ENCODE peak calls at places on chromosomes 6 and 20, in nine cellular contexts. I is GM06990, V is neural crest cell, A is astrocyte, G is endodermal cell, J is psoas muscle, O is cardiac muscle cell, L is progenitor cell of endocrine pancreas, W is nephron progenitor cell. Q is an unnamed sample.

GRCh38 chr6:130421567-130421966 is 55.8 kb downstream of the TMEM200A start:
- DNase-seq in V (no peak), L (no peak), I (no peak), W (no peak), J (no peak), G (no peak), A (peak), O (peak), Q (no peak)

GRCh38 chr6:49423817-49424216 is 39.2 kb downstream of the MMUT start:
- DNase-seq in J (no peak), W (no peak), O (peak), I (no peak), V (no peak), L (no peak), A (no peak), G (no peak), Q (no peak)

GRCh38 chr6:44511126-44511525 is 123.6 kb downstream of the CDC5L start:
- DNase-seq in L (no peak), O (no peak), G (no peak), J (no peak), A (peak), V (no peak), W (no peak), I (no peak), Q (no peak)

GRCh38 chr6:169953686-169954085 is 202.3 kb downstream of the ERMARD start:
- DNase-seq in I (no peak), V (no peak), J (no peak), A (no peak), G (no peak), O (no peak), W (no peak), L (no peak), Q (no peak)

GRCh38 chr6:100506651-100507050 is 41.9 kb upstream of the SIM1 start:
- DNase-seq in L (no peak), V (no peak), G (no peak), O (peak), W (no peak), A (peak), I (no peak), J (no peak), Q (no peak)

GRCh38 chr20:14709439-14709838 is 372.0 kb upstream of the FLRT3 start:
- DNase-seq in G (no peak), J (no peak), A (no peak), W (no peak), V (no peak), O (no peak), I (no peak), L (no peak), Q (no peak)

GRCh38 chr20:32358883-32359632 is 927 bp downstream of the ASXL1 start:
- DNase-seq in V (peak), O (peak), J (peak), A (peak), I (peak), G (peak), L (peak), W (peak), Q (no peak)

GRCh38 chr6:27591660-27592059 is 118.8 kb upstream of the ZNF184 start:
- DNase-seq in V (peak), L (no peak), J (no peak), A (peak), I (peak), O (peak), G (peak), W (peak), Q (no peak)

GRCh38 chr20:20425785-20426471 is 58.0 kb downstream of the INSM1 start:
- DNase-seq in G (no peak), W (no peak), J (no peak), V (no peak), O (no peak), I (no peak), L (no peak), A (no peak), Q (no peak)

GRCh38 chr6:2857580-2858337 is 16.1 kb upstream of the SERPINB1 start:
- DNase-seq in O (peak), L (no peak), V (no peak), J (no peak), I (peak), W (no peak), G (no peak), A (peak), Q (peak)

GRCh38 chr20:7806831-7807230 is 133.4 kb downstream of the HAO1 start:
- DNase-seq in W (no peak), A (no peak), L (no peak), O (peak), G (no peak), V (no peak), I (no peak), J (no peak), Q (no peak)

GRCh38 chr6:146857960-146858308 is 259.2 kb downstream of the ADGB start:
- DNase-seq in O (no peak), L (no peak), J (no peak), I (no peak), W (peak), G (peak), V (no peak), A (no peak), Q (no peak)

GRCh38 chr6:103707596-103708325 is 1152.0 kb downstream of the HACE1 start:
- DNase-seq in G (no peak), A (no peak), J (no peak), I (no peak), W (no peak), O (no peak), L (no peak), V (no peak), Q (no peak)

GRCh38 chr6:25992413-25993037 is 29.9 kb downstream of the TRIM38 start:
- DNase-seq in I (peak), A (peak), O (peak), W (peak), G (peak), J (peak), V (peak), L (peak), Q (peak)

GRCh38 chr6:157157228-157157627 is 166.1 kb downstream of the TMEM242 start:
- DNase-seq in W (no peak), L (no peak), G (no peak), A (no peak), V (no peak), I (no peak), O (no peak), J (no peak), Q (no peak)

GRCh38 chr6:157161912-157162311 is 161.4 kb downstream of the TMEM242 start:
- DNase-seq in A (no peak), V (no peak), L (no peak), O (no peak), I (no peak), J (no peak), W (no peak), G (no peak), Q (no peak)

GRCh38 chr6:157159339-157159738 is 164.0 kb downstream of the TMEM242 start:
- DNase-seq in L (no peak), I (no peak), W (no peak), O (no peak), A (no peak), G (peak), J (no peak), V (no peak), Q (no peak)

GRCh38 chr6:157158456-157158855 is 164.9 kb downstream of the TMEM242 start:
- DNase-seq in V (no peak), I (no peak), L (no peak), J (no peak), A (no peak), W (no peak), G (peak), O (no peak), Q (no peak)

DNA sequence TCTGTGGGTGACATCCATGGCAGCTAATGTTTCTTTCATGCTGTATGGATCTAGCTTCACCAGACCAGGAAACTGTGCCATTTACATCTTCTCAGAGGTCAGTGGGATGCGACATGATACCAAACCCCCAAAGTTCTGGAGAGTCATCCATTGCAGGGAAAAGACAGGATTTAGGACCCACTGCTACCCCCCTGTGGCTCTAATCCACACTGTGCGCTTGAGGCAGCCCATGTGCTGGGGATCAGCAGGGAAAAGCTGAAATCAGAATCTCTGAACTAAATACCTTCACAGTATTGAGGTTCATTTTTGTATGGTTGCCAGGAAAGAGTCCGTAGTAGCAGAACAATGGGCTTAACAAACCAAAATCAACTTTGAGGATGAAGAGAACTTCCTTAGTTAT is 164.4 kb downstream of the TMEM242 start:
- DNase-seq in V (no peak), L (no peak), J (no peak), G (peak), I (no peak), O (no peak), A (no peak), W (no peak), Q (no peak)
- TF ChIP-seq CTCF in V (peak), L (peak), J (no peak), G (peak), I (no peak), O (peak), A (peak), W (no peak), Q (no peak)

GRCh38 chr6:39843305-39844020 is 51.3 kb downstream of the DAAM2 start:
- DNase-seq in G (no peak), J (no peak), V (no peak), W (no peak), I (no peak), O (peak), A (no peak), L (no peak), Q (no peak)
- TF ChIP-seq CTCF in G (no peak), J (no peak), V (no peak), W (no peak), I (no peak), O (peak), A (no peak), L (no peak), Q (no peak)

DNA sequence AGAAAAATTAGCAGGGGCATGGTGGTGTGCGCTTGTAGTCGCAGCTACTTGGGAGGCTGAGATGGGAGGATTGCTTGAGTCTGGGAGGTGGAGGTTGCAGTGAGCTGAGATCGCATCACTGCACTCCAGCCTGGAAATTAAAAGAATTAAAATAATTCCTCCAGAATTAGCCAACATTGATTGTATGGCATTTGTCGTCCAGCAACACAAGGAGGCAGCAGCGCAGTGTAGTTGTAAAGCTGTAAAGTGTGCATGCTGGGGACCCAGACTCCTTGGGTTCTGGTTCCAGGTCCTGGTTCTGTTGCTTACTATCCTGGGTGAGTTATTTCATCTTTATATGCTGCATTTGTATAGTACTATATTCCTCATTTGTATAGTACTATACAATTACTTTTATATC is 41.4 kb downstream of the PEX7 start:
- DNase-seq in I (no peak), W (no peak), A (no peak), G (no peak), O (no peak), V (no peak), J (no peak), L (no peak), Q (no peak)
- TF ChIP-seq CTCF in I (no peak), W (no peak), A (no peak), G (no peak), O (no peak), V (no peak), J (no peak), L (no peak), Q (no peak)

GRCh38 chr6:70292144-70292543 is 10.7 kb downstream of the COL9A1 start:
- DNase-seq in A (no peak), V (no peak), W (no peak), I (no peak), G (no peak), J (no peak), O (no peak), L (no peak), Q (no peak)

GRCh38 chr6:70289299-70289698 is 13.6 kb downstream of the COL9A1 start:
- DNase-seq in J (no peak), O (no peak), W (no peak), L (no peak), V (no peak), I (no peak), A (no peak), G (no peak), Q (no peak)
- TF ChIP-seq CTCF in J (no peak), O (no peak), W (no peak), L (peak), V (peak), I (no peak), A (no peak), G (peak), Q (no peak)

GRCh38 chr20:11970243-11970836 is 52.6 kb downstream of the BTBD3 start:
- DNase-seq in I (no peak), A (no peak), G (no peak), W (no peak), V (no peak), J (no peak), O (no peak), L (no peak), Q (no peak)

GRCh38 chr20:11965602-11966001 is 47.9 kb downstream of the BTBD3 start:
- DNase-seq in O (no peak), J (no peak), L (no peak), W (no peak), I (no peak), V (no peak), G (no peak), A (no peak), Q (no peak)
- TF ChIP-seq CTCF in O (no peak), J (no peak), L (no peak), W (no peak), I (no peak), V (no peak), G (peak), A (no peak), Q (no peak)

Q was measured in CD14-positive monocyte.